ENCODE peak calls at places on chromosomes 3 and 15, in nine cellular contexts. X is adrenal gland, G is A549, B is IMR-90, L is endothelial cell of umbilical vein, H is HCT116, M is Peyer's patch, O is GM12892, U is prostate gland. I is an unnamed sample.

GRCh38 chr3:187678869-187679268 is 8.7 kb upstream of the SST start:
- DNase-seq in M (no peak), H (peak), G (peak), X (peak), U (peak), B (peak), L (peak), O (no peak), I (peak)

GRCh38 chr3:32899265-32899664 is 52.2 kb upstream of the CCR4 start:
- DNase-seq in G (no peak), X (no peak), O (no peak), M (no peak), L (no peak), H (no peak), B (no peak), U (no peak), I (no peak)

GRCh38 chr3:73086071-73086494 is 24.6 kb downstream of the EBLN2 start:
- DNase-seq in H (peak), M (peak), O (no peak), U (peak), G (peak), X (peak), B (peak), L (peak), I (peak)

GRCh38 chr3:64290864-64291263 is 65.6 kb upstream of the PRICKLE2 start:
- DNase-seq in M (no peak), G (peak), L (no peak), H (no peak), U (no peak), O (no peak), X (no peak), B (no peak), I (no peak)

GRCh38 chr3:59422312-59422711 is 372.5 kb upstream of the CFAP20DC start:
- DNase-seq in O (no peak), L (no peak), G (no peak), M (no peak), X (no peak), H (no peak), U (no peak), B (peak), I (no peak)

GRCh38 chr3:58203541-58203940 is 7.2 kb downstream of the DNASE1L3 start:
- DNase-seq in X (no peak), M (no peak), O (no peak), U (no peak), H (no peak), L (no peak), B (no peak), G (no peak), I (no peak)

GRCh38 chr3:59605318-59605717 is 555.5 kb upstream of the CFAP20DC start:
- DNase-seq in U (peak), L (no peak), O (no peak), X (no peak), G (no peak), B (no peak), M (no peak), H (no peak), I (no peak)

GRCh38 chr15:57218826-57219576 is 157.3 kb upstream of the CGNL1 start:
- DNase-seq in X (no peak), H (no peak), L (peak), U (no peak), O (no peak), M (no peak), G (peak), B (peak), I (peak)

GRCh38 chr3:15198686-15199085 is 7.4 kb upstream of the CAPN7 start:
- DNase-seq in L (no peak), B (no peak), H (no peak), O (no peak), U (no peak), X (no peak), M (no peak), G (no peak), I (no peak)

GRCh38 chr3:195385526-195385925 is 57.3 kb downstream of the ACAP2 start:
- DNase-seq in L (peak), B (peak), H (no peak), U (no peak), O (no peak), X (no peak), M (no peak), G (peak), I (no peak)

GRCh38 chr3:22966349-22966748 is 236.8 kb upstream of the UBE2E2 start:
- DNase-seq in M (no peak), X (no peak), H (no peak), U (no peak), B (no peak), G (no peak), L (no peak), O (no peak), I (no peak)

GRCh38 chr3:22959593-22959992 is 243.5 kb upstream of the UBE2E2 start:
- DNase-seq in H (no peak), O (peak), L (peak), G (no peak), B (no peak), X (no peak), M (no peak), U (no peak), I (no peak)

GRCh38 chr3:22962244-22962643 is 240.9 kb upstream of the UBE2E2 start:
- DNase-seq in U (no peak), M (no peak), G (no peak), O (no peak), H (no peak), L (no peak), X (no peak), B (no peak), I (no peak)

GRCh38 chr3:22960326-22960984 is 242.7 kb upstream of the UBE2E2 start:
- DNase-seq in U (peak), B (peak), O (no peak), G (peak), X (peak), M (peak), H (peak), L (peak), I (peak)
- TF ChIP-seq POLR2A in U (no peak), B (no peak), O (no peak), G (no peak), X (no peak), M (no peak), H (no peak), L (no peak), I (no peak)

GRCh38 chr15:77027697-77028450 is 32.9 kb downstream of the PSTPIP1 start:
- DNase-seq in L (peak), B (no peak), H (no peak), M (peak), X (peak), O (peak), U (no peak), G (no peak), I (no peak)

GRCh38 chr15:77028451-77029165 is 33.7 kb downstream of the PSTPIP1 start:
- DNase-seq in G (no peak), L (no peak), U (no peak), X (no peak), M (peak), H (no peak), B (no peak), O (peak), I (no peak)

GRCh38 chr15:77030042-77030927 is 35.4 kb downstream of the PSTPIP1 start:
- DNase-seq in L (no peak), M (peak), B (no peak), X (no peak), U (no peak), G (no peak), H (no peak), O (peak), I (no peak)

GRCh38 chr15:77030928-77031375 is 36.0 kb downstream of the PSTPIP1 start:
- DNase-seq in G (no peak), H (no peak), U (no peak), M (peak), X (no peak), O (peak), L (no peak), B (no peak), I (no peak)

GRCh38 chr15:77029166-77030041 is 34.5 kb downstream of the PSTPIP1 start:
- DNase-seq in M (peak), O (peak), H (no peak), B (no peak), G (no peak), L (no peak), U (no peak), X (no peak), I (no peak)
- TF ChIP-seq POLR2A in M (no peak), O (no peak), H (no peak), B (no peak), G (no peak), L (no peak), U (no peak), X (no peak), I (no peak)

DNA sequence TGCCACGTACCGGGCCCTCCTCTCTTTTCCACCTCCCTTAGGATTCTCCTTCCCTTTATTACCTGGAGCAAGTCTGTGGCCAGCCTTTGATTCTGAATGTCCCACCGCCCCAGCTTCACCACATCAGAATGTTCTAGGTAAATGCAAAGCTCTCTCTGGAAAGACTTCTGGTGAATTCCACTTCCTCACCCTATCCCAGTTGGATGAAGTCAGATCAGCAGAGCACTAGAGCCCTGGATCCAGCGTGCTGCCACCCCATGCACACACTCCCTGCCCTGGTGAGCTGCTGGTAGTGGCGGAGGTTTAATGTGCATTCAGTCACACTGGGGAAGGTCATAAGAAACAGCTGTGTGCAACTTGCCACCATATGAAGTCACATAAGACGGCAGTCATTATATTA is 16.3 kb upstream of the SLC41A3 start:
- DNase-seq in M (no peak), U (no peak), X (no peak), G (no peak), B (no peak), H (no peak), L (no peak), O (no peak), I (no peak)
- TF ChIP-seq POLR2A in M (no peak), U (no peak), X (no peak), G (no peak), B (no peak), H (no peak), L (no peak), O (no peak), I (no peak)

DNA sequence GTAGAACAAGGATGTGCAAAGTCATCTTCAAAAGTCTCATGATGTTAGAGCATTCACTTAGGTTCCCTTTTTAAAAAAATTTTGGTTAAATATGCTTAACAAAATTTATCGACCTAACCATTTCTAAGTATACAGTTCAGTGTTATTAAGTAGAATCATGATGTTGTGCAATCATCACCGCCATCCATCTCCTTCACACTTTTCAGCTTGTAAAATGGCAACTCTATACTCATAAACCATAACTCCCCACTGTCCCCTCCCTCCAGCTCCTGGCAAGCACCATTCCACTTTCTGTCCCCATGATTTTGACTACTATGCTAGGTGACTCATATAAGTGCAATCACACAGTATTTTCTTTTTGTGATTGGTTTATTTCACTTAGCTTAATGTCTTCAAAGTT is 895.0 kb downstream of the TBL1XR1 start:
- DNase-seq in X (no peak), L (no peak), B (no peak), O (no peak), U (no peak), M (no peak), H (no peak), G (no peak), I (no peak)
- TF ChIP-seq POLR2A in X (no peak), L (no peak), B (no peak), O (no peak), U (no peak), M (no peak), H (no peak), G (no peak), I (no peak)

GRCh38 chr3:9807981-9808344 is 2.1 kb upstream of the TTLL3 start:
- DNase-seq in G (no peak), M (no peak), L (no peak), B (no peak), U (no peak), H (no peak), O (no peak), X (no peak), I (no peak)

GRCh38 chr3:9803494-9803893 is 6.6 kb upstream of the TTLL3 start:
- DNase-seq in U (no peak), H (no peak), G (no peak), L (no peak), X (no peak), M (no peak), O (no peak), B (no peak), I (no peak)

GRCh38 chr3:9808345-9809037 is 1.6 kb upstream of the TTLL3 start:
- DNase-seq in U (no peak), X (no peak), M (peak), L (peak), B (peak), H (peak), G (peak), O (no peak), I (peak)

GRCh38 chr3:9806688-9807589 is 3.1 kb upstream of the TTLL3 start:
- DNase-seq in X (no peak), H (no peak), B (no peak), M (no peak), G (no peak), L (no peak), O (no peak), U (no peak), I (no peak)

DNA sequence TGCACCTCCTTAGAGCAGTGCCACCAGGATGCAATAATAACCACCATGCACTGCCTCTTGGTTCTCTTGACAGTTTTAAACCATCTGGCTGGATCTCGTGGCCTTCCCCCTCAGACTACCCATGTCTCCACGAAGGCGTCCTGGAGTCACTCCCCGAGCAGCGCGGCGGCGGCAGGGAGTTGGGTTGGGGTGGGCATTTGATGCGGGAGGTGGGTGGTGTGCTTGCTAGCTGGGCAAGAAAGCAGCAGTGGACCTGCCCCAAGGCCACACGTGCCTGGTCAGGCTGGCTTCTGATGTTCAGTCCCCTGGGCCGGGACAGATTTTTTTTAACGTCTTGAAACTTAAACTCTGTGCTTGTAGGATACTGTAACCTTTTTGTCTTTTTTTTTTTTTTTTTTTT is 3.9 kb upstream of the TTLL3 start:
- DNase-seq in O (no peak), U (no peak), B (no peak), G (no peak), M (no peak), X (no peak), H (no peak), L (no peak), I (no peak)
- TF ChIP-seq POLR2A in O (no peak), U (no peak), B (no peak), G (no peak), M (no peak), X (no peak), H (no peak), L (no peak), I (no peak)

GRCh38 chr3:53255775-53256703 is at the start of gene TKT:
- DNase-seq in M (peak), U (peak), X (peak), B (peak), H (no peak), G (peak), O (peak), L (peak), I (peak)
- TF ChIP-seq POLR2A in M (peak), U (peak), X (peak), B (peak), H (peak), G (peak), O (peak), L (peak), I (peak)

DNA sequence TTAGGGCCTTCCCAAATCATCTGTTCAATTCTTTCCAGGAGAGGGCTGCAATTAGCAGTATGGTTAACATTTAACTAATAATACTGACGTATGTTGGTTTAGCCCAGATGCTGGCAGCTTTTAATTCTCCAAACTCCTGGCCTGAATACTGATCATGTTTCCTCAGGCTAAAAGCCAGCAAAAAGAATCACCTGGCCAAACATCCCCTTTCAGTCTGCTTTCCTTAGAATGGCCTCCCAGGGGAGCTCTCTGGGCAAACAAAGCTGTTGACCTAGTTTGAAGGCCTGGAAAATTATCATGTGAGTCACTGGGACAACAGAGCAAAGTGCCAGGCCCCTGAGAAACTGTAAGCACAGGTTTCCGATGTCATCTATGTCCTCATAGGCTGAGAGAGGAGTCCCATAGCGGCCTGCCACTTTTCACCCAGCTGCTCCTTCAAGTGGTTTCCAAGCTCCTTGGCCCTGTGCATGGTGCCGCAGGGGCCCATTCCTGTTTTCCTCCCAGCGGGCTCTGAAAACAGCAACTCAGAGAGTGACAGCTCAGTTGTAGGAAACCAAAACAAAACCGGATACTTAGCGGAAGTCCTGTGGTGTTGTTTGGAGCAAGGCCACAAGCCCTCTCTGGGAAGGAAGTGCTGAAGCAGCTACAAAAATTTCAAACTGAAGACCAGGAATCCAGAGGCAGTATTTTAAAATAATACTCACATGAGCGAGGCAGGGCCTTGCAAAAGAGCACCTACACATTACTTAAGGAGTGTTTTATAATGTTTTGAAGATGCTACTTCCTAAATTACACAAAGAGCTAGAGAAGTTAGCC is 36.5 kb upstream of the RAB11A start:
- DNase-seq in G (peak), O (no peak), L (peak), B (peak), U (peak), H (peak), X (peak), M (peak), I (peak)
- TF ChIP-seq POLR2A in G (no peak), O (no peak), L (no peak), B (no peak), U (peak), H (no peak), X (peak), M (no peak), I (peak)

I was measured in erythroblast.